ENCODE peak calls at places on chromosomes 7 and 10, in four cellular contexts. Z is GM12878, A is HepG2, V is K562. I is an unnamed sample.

GRCh38 chr10:132110091-132110490 is 44.3 kb downstream of the JAKMIP3 start:
- DNase-seq in A (no peak), V (no peak), Z (no peak), I (no peak)

GRCh38 chr7:104973227-104973626 is 40.8 kb upstream of the KMT2E start:
- DNase-seq in A (no peak), V (no peak), Z (no peak), I (no peak)

GRCh38 chr10:75395171-75395954 is 6.2 kb downstream of the ZNF503 start:
- DNase-seq in V (peak), Z (no peak), A (no peak), I (no peak)

GRCh38 chr10:12605580-12606405 is 256.4 kb downstream of the CAMK1D start:
- DNase-seq in A (peak), Z (no peak), V (no peak), I (no peak)

GRCh38 chr7:55348502-55348901 is 16.6 kb upstream of the LANCL2 start:
- DNase-seq in A (no peak), Z (no peak), V (no peak), I (no peak)

GRCh38 chr10:119543814-119544642 is 1.5 kb upstream of the RGS10 start:
- DNase-seq in Z (no peak), A (no peak), V (no peak), I (peak)

GRCh38 chr10:35503548-35503947 is 101.6 kb upstream of the GJD4 start:
- DNase-seq in Z (no peak), A (no peak), V (no peak), I (no peak)

GRCh38 chr7:99459087-99459486 is 6.9 kb downstream of the ATP5MF start:
- DNase-seq in Z (no peak), A (peak), V (no peak), I (peak)

GRCh38 chr10:71307469-71308085 is 11.5 kb upstream of the SLC29A3 start:
- DNase-seq in Z (no peak), A (no peak), V (no peak), I (no peak)

GRCh38 chr10:33661580-33662269 is 327.3 kb upstream of the NRP1 start:
- DNase-seq in V (no peak), A (peak), Z (no peak), I (no peak)

GRCh38 chr10:50362547-50363125 is 111.3 kb upstream of the ASAH2 start:
- DNase-seq in A (no peak), V (no peak), Z (peak), I (no peak)

GRCh38 chr10:65891073-65891981 is 1034.5 kb upstream of the LRRTM3 start:
- DNase-seq in A (no peak), Z (peak), V (no peak), I (no peak)

GRCh38 chr7:134520130-134520529 is 7.2 kb upstream of the AKR1B10 start:
- DNase-seq in V (no peak), A (no peak), Z (no peak), I (no peak)

GRCh38 chr7:158849553-158850389 is 6.6 kb upstream of the DYNC2I1 start:
- DNase-seq in A (peak), Z (no peak), V (no peak), I (no peak)

GRCh38 chr7:103888603-103889153 is 100.8 kb downstream of the RELN start:
- DNase-seq in Z (no peak), V (no peak), A (no peak), I (no peak)

GRCh38 chr7:64541438-64542359 is 21.2 kb downstream of the ZNF680 start:
- DNase-seq in Z (no peak), V (no peak), A (no peak), I (no peak)

GRCh38 chr7:35465791-35466336 is 212.0 kb upstream of the TBX20 start:
- DNase-seq in V (no peak), A (no peak), Z (no peak), I (no peak)

GRCh38 chr10:810351-810846 is 120.9 kb upstream of the DIP2C start:
- DNase-seq in Z (no peak), V (no peak), A (no peak), I (peak)

GRCh38 chr7:71453630-71454029 is 321.7 kb downstream of the GALNT17 start:
- DNase-seq in V (no peak), Z (no peak), A (no peak), I (no peak)

GRCh38 chr10:131694963-131695813 is 205.6 kb upstream of the PPP2R2D start:
- DNase-seq in A (no peak), Z (no peak), V (no peak), I (no peak)

GRCh38 chr10:29328988-29329387 is 40.1 kb downstream of the LYZL1 start:
- DNase-seq in A (no peak), Z (no peak), V (no peak), I (no peak)

DNA sequence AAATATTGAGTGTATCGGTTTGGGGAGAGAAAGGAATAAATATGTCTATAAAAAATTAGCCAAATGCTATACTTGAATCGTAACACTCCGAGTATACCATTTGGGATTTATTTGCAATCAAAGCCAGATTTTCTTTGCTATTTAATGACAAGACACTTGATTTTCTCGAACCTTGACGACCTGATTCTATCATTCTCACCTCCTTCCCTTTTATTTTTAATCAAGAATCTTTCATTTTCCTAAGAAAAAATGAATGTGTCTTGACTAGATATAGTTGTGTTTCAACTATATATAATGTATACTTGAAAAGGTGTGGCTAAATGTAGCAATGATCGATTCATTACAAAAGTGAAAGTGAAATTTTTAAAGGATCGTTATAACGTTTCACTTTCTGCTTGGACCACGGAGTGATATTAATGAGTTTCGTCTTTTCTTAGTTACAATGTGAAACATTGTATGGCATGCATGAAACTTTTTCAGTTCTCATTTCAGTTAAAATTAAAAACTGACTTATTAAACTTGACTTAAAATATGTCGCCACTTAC is 562 bp downstream of the NUB1 start:
- DNase-seq in V (no peak), Z (peak), A (no peak), I (no peak)
- TF ChIP-seq TARDBP in V (no peak), Z (no peak), A (no peak), I (no peak)

DNA sequence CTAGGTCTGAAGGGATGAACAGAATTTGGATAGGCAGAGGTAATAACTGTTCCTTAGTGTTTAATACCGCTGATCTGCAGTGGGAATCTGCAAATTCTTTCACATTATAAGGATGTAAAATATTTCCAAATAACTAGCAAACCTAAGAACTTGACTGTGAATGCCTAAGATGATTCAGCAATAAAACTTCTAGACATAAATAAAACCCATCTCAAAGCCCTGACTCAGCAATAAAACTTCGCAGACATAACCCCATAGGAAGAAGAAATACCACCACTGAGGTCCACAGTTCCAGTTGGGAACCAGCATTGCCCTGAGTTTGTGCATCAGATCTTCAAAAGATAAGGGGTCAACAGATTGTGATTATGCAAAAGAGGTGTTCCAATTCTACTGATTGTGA is 354.2 kb downstream of the GFRA1 start:
- DNase-seq in Z (no peak), A (no peak), V (no peak), I (no peak)
- TF ChIP-seq FOXK2 in Z (no peak), A (no peak), V (no peak), I (no peak)

DNA sequence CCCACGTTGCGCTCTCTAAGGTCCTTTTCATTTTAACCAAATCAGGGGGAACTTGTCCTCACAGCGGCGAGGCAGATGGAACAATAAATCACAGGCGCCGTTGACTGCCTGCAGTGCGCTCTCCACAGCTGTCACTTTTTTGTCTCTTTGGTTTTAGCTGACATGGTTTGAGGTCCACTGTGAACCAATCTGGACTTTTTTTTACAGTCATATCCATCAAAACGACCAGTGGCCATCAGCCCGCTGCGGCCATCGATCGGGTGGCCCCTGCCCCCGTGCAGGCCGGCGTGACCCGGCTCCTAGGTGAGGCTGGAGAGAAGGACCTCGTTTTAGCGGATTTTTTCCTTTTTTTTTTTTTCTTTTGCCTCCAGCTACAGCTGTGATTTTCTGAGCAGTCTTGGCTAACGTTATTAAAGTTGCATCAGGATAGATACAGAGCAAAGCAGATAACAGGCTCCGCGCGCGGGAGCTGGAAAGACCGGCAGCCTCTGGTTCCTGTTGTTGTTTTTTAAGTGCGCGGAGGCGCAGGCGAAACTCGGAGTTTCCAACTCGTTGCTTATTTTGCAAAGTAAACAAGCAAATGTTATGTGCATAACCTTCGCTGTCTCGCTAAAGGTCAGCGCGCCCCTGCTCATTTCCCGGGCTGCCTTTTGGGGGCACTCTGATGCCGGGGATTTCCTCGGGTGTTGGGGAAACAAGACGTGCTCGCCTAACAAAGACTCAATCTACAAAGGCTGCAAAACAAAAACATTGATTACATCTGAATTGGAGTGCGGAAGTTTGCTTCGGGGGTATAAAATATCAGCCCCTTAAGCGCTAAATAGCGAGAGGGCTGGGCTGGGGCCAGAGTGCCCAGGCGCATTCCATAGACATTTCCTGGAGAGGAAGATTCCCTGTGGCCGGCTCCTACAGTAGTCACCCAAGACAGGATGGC is 414.9 kb upstream of the MKI67 start:
- DNase-seq in Z (no peak), A (no peak), V (no peak), I (no peak)
- TF ChIP-seq SP1 in Z (no peak), A (no peak), V (no peak), I (no peak)

GRCh38 chr7:46320956-46321355 is 399.9 kb upstream of the IGFBP3 start:
- DNase-seq in Z (no peak), V (no peak), A (no peak), I (no peak)

GRCh38 chr7:46317256-46317655 is 396.2 kb upstream of the IGFBP3 start:
- DNase-seq in A (no peak), Z (no peak), V (no peak), I (no peak)

GRCh38 chr7:46319841-46320240 is 398.8 kb upstream of the IGFBP3 start:
- DNase-seq in A (no peak), Z (no peak), V (no peak), I (no peak)

GRCh38 chr7:46311951-46312350 is 390.9 kb upstream of the IGFBP3 start:
- DNase-seq in V (no peak), A (no peak), Z (no peak), I (no peak)

GRCh38 chr7:46315891-46316290 is 394.8 kb upstream of the IGFBP3 start:
- DNase-seq in A (no peak), V (no peak), Z (no peak), I (no peak)
- TF ChIP-seq TARDBP in A (no peak), V (no peak), Z (no peak), I (no peak)

DNA sequence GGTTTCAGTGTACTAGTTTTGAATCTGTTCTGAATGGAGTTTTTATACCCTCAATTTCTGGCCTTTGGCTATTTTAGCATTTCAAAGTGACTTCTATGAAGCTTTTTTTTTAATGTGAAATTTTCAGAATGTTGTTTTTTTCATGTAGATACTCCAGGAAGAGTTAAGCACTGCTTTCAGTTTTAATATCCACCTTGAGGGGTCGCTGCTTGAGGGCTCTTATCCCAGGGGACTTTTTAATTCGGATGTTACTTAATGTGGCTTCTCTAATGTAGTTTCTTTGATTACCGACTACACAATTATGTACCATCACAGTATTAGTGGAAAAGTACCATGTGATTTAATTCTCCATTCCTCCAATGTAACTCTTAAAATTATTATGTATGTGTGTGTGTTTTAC is 5.2 kb downstream of the IFIT5 start:
- DNase-seq in V (peak), A (no peak), Z (no peak), I (peak)
- TF ChIP-seq FOXK2 in V (no peak), A (no peak), Z (no peak), I (no peak)

GRCh38 chr7:98211221-98211675 is at the start of gene BHLHA15:
- DNase-seq in Z (no peak), V (peak), A (peak), I (no peak)
- TF ChIP-seq SP1 in Z (no peak), V (no peak), A (no peak), I (no peak)

DNA sequence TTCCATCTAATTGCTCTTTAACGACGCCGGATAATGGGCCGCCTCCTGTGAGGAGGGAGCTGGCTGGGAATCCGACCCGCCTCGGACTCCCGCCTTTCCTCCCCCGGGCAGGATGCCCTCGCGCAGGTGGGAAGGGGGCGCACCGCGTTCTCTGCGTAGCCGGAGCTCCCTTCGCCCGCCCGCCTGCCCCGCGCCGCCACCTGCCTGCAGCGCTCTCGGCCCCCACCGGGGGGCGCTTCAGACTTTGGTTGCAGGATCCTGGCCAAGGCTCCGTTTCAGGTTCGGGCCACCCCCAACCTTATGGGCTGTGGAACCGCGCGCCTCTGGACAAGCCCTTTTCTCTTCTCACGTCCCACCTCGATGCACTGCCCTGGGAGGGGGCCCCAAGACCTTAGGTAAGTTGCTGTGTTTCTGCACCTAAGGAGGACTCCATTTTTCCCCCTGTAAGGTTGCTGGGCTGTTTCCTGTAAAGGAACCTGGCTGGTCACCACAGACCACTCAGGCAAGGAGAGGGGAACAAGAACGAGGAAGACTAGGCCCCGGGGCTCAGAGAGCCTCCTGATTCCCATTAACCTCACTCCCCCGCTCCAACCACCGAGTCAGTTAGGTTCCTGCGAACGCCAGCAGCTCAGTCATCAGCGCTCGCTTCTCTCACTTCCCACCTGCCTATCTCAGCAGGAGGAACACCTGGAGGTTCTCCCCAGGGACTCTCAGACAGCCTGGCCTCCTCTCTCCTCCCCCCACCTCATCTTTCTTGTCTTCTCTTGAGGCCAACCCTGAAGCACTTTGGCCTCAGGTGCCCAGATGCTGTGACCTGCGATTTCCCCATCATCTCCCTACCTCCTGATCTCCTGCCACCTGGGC is 11.4 kb upstream of the KAZALD1 start:
- DNase-seq in V (peak), A (peak), Z (no peak), I (peak)
- TF ChIP-seq TARDBP in V (no peak), A (peak), Z (no peak), I (no peak)